ENCODE peak calls at places on chromosomes 4 and X, in five cellular contexts. D is stomach, T is epithelial cell of esophagus, V is kidney, S is kidney epithelial cell. Y is an unnamed sample.
A peak's percentile ranks its signal among the peaks of the same experiment; 100 is the strongest.

GRCh38 chrX:129678176-129678880 is 23.6 kb upstream of the APLN start:
- DNase-seq in D (peak; percentile 55), S (no peak), T (no peak), V (peak; percentile 78), Y (no peak)

GRCh38 chr4:26074672-26075071 is 160.7 kb downstream of the SMIM20 start:
- DNase-seq in T (no peak), S (no peak), D (no peak), V (no peak), Y (no peak)

GRCh38 chr4:66052426-66052825 is 382.1 kb upstream of the EPHA5 start:
- DNase-seq in D (no peak), T (no peak), S (no peak), V (no peak), Y (no peak)

GRCh38 chr4:96164814-96165351 is 325.0 kb downstream of the PDHA2 start:
- DNase-seq in D (no peak), S (peak; percentile 73), V (no peak), T (peak; percentile 40), Y (peak; percentile 14)

GRCh38 chr4:153577053-153577452 is 107.0 kb upstream of the TLR2 start:
- DNase-seq in S (no peak), D (no peak), T (no peak), V (no peak), Y (no peak)

GRCh38 chr4:148026022-148026421 is 294.1 kb downstream of the ARHGAP10 start:
- DNase-seq in D (no peak), V (no peak), S (no peak), T (peak; percentile 6), Y (peak; percentile 73)

GRCh38 chrX:23127586-23127985 is 127.8 kb downstream of the DDX53 start:
- DNase-seq in D (no peak), V (no peak), S (no peak), T (no peak), Y (no peak)

GRCh38 chr4:40462326-40462725 is 127.2 kb downstream of the CHRNA9 start:
- DNase-seq in T (no peak), D (no peak), V (no peak), S (no peak), Y (no peak)

GRCh38 chrX:137574784-137575298 is 8.9 kb downstream of the ZIC3 start:
- DNase-seq in T (no peak), S (no peak), D (no peak), V (no peak), Y (no peak)

GRCh38 chr4:164383187-164384181 is 370.4 kb upstream of the SMIM31 start:
- DNase-seq in V (peak; percentile 64), S (no peak), D (no peak), T (peak; percentile 54), Y (no peak)

GRCh38 chr4:38623260-38623659 is 40.7 kb upstream of the KLF3 start:
- DNase-seq in D (no peak), V (no peak), S (no peak), T (no peak), Y (no peak)

GRCh38 chr4:6258741-6259140 is 10.9 kb upstream of the WFS1 start:
- DNase-seq in T (no peak), V (no peak), S (no peak), D (no peak), Y (no peak)

GRCh38 chrX:140918398-140919043 is 83.9 kb upstream of the SPANXB1 start:
- DNase-seq in D (peak; percentile 27), V (no peak), S (peak; percentile 14), T (peak; percentile 64), Y (peak; percentile 2)

GRCh38 chr4:21514022-21514421 is 434.6 kb downstream of the KCNIP4 start:
- DNase-seq in D (no peak), T (no peak), S (no peak), V (no peak), Y (no peak)

GRCh38 chr4:111678466-111678865 is 466.8 kb upstream of the FAM241A start:
- DNase-seq in T (peak; percentile 65), S (peak; percentile 14), D (no peak), V (no peak), Y (peak; percentile 96)

DNA sequence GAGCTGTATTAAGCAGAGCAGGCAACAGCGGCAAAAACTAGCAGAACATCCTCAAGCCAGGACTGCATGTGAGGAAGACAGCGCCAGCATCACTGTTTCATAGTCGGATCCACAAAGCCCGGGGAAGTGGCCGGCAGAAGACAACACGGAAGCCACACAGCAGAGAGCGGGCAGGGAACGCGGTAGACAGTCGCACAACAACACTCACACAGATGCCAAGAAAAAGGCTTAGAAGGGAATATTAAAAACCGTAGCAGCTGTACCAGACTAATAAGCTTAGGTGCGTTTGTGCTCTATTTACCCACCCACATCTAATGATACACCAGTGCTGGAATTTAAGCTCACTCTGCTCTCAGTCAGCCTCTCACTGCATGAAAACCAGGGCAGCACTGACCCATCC is 16.0 kb downstream of the ZFYVE28 start:
- DNase-seq in V (no peak), S (no peak), T (no peak), D (no peak), Y (no peak)
- H3K4me3 ChIP-seq in V (peak overlapping the region; percentile 29), S (no peak overlapping the region), T (no peak overlapping the region), D (peak overlapping the region; percentile 33), Y (peak overlapping the region; percentile 20)

DNA sequence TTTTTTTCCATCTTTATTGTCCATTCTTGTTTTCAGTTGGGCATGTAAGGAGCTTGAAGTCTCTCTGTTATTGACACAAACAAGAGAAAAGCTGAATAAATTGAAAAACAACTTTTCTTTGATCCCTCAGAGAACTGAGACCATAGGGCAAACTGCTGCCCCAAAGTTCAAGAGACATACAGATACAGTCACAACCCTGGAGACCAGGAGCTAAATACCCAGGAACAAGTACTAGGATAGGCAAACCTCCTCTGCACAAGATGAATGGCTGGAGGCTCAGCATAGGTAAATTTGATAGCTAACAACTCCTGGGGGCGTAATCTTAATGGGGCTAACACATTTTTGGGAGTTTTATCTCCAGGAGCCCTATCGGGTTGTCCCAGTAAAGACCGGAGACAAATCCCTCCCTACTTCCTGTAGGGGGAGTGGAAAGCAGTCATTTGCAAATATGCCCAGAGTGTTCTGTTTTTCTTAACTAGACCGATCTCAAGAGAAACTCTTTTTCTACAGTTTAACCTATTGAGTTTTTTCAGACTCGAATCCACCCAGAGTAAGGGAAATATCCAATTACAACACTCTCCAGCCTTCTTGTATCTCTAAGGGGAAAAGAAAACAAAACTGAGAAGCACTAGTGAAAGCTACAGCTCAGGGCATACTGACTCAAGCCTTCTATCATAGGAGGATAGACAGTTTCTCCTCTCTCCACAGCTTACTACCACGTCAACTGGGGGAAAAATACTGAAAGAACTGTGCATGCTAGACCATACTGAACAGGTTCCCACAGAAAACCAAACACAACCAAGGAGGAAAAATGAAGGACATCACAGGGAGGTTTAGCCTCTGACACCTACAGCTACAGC is 23.1 kb downstream of the MAGEA8 start:
- DNase-seq in V (no peak), D (no peak), S (no peak), T (peak; percentile 7), Y (no peak)
- H3K4me3 ChIP-seq in V (peak overlapping the region; percentile 35), D (no peak overlapping the region), S (no peak overlapping the region), T (no peak overlapping the region), Y (no peak overlapping the region)

GRCh38 chr4:78310056-78310731 is 241.4 kb upstream of the ANXA3 start:
- DNase-seq in T (peak; percentile 80), D (no peak), S (no peak), V (no peak), Y (no peak)
- H3K4me3 ChIP-seq in T (no peak overlapping the region), D (no peak overlapping the region), S (no peak overlapping the region), V (no peak overlapping the region), Y (no peak overlapping the region)

GRCh38 chrX:50204364-50204899 is at the start of gene CCNB3:
- DNase-seq in S (peak; percentile 32), D (peak; percentile 74), T (peak; percentile 72), V (peak; percentile 90), Y (peak; percentile 8)
- H3K4me3 ChIP-seq in S (peak within 1 kb of the TSS; percentile 20), D (peak within 1 kb of the TSS; percentile 24), T (peak within 1 kb of the TSS; percentile 26), V (peak within 1 kb of the TSS; percentile 43), Y (peak within 1 kb of the TSS; percentile 30)